ENCODE peak calls at places on chromosomes 13 and 19, in four cellular contexts. M is A549, D is HepG2, Y is H1. Z is an unnamed sample.
A peak's percentile ranks its signal among the peaks of the same experiment; 100 is the strongest.

GRCh38 chr13:46296920-46297319 is 85.2 kb downstream of the LRRC63 start:
- DNase-seq in M (peak; percentile 30), Y (no peak), D (no peak), Z (peak; percentile 9)

GRCh38 chr19:16381756-16382401 is 57.3 kb downstream of the KLF2 start:
- DNase-seq in D (no peak), M (no peak), Y (no peak), Z (no peak)

GRCh38 chr19:55358943-55359908 is 3.8 kb downstream of the GARIN5B start:
- DNase-seq in Y (no peak), M (no peak), D (no peak), Z (no peak)

GRCh38 chr19:29945433-29945832 is 3.4 kb downstream of the URI1 start:
- DNase-seq in M (no peak), D (no peak), Y (no peak), Z (no peak)

GRCh38 chr19:49997709-49998108 is 27.5 kb downstream of the VRK3 start:
- DNase-seq in M (peak; percentile 76), Y (no peak), D (peak; percentile 56), Z (peak; percentile 79)

GRCh38 chr19:6138066-6138465 is 2.6 kb downstream of the ACSBG2 start:
- DNase-seq in Y (no peak), M (no peak), D (no peak), Z (no peak)

GRCh38 chr19:44851427-44851826 is 5.3 kb downstream of the NECTIN2 start:
- DNase-seq in Y (no peak), M (no peak), D (no peak), Z (no peak)

GRCh38 chr13:49292742-49293498 is 45.2 kb downstream of the CDADC1 start:
- DNase-seq in D (no peak), M (no peak), Y (no peak), Z (peak; percentile 26)

GRCh38 chr13:113941571-113942191 is 32.2 kb downstream of the C13orf46 start:
- DNase-seq in D (no peak), M (no peak), Y (no peak), Z (no peak)

GRCh38 chr19:16398530-16399241 is 73.1 kb downstream of the EPS15L1 start:
- DNase-seq in Y (no peak), D (no peak), M (no peak), Z (no peak)

GRCh38 chr19:19661675-19662251 is 1.7 kb downstream of the ATP13A1 start:
- DNase-seq in Y (no peak), D (peak; percentile 66), M (no peak), Z (peak; percentile 32)

GRCh38 chr13:106348032-106348431 is 187.4 kb downstream of the EFNB2 start:
- DNase-seq in M (peak; percentile 1), D (no peak), Y (no peak), Z (no peak)

GRCh38 chr19:2923510-2923909 is 21.3 kb downstream of the ZNF77 start:
- DNase-seq in Y (no peak), M (no peak), D (peak; percentile 21), Z (no peak)

GRCh38 chr19:16232127-16232526 is 34.4 kb downstream of the AP1M1 start:
- DNase-seq in Y (no peak), M (no peak), D (no peak), Z (no peak)

GRCh38 chr19:46963093-46963734 is 56.4 kb upstream of the NPAS1 start:
- DNase-seq in M (no peak), Y (no peak), D (no peak), Z (no peak)

GRCh38 chr19:15782211-15782610 is 5.2 kb upstream of the OR10H5 start:
- DNase-seq in D (no peak), Y (no peak), M (no peak), Z (peak; percentile 18)

GRCh38 chr19:2246801-2247361 is 2.2 kb upstream of the AMH start:
- DNase-seq in D (no peak), M (peak; percentile 58), Y (no peak), Z (no peak)

GRCh38 chr19:45952691-45953505 is 20.8 kb downstream of the NOVA2 start:
- DNase-seq in Y (peak; percentile 81), M (peak; percentile 89), D (no peak), Z (peak; percentile 88)
- TF ChIP-seq PHF8 in Y (peak; percentile 8), M (no peak), D (no peak), Z (no peak)

GRCh38 chr13:29924482-29924884 is 74.1 kb upstream of the UBL3 start:
- DNase-seq in M (peak; percentile 64), D (peak; percentile 44), Y (no peak), Z (no peak)

GRCh38 chr13:29924951-29925350 is 74.5 kb upstream of the UBL3 start:
- DNase-seq in Y (no peak), D (no peak), M (no peak), Z (no peak)

GRCh38 chr13:29926077-29926476 is 75.7 kb upstream of the UBL3 start:
- DNase-seq in D (no peak), M (no peak), Y (no peak), Z (no peak)

GRCh38 chr13:29923554-29924481 is 73.4 kb upstream of the UBL3 start:
- DNase-seq in D (peak; percentile 99), M (peak; percentile 98), Y (peak; percentile 77), Z (peak; percentile 61)

GRCh38 chr13:29925457-29925856 is 75.0 kb upstream of the UBL3 start:
- DNase-seq in Y (no peak), D (peak; percentile 89), M (peak; percentile 87), Z (no peak)
- TF ChIP-seq HDAC2 in Y (no peak), D (no peak), M (no peak), Z (no peak)

GRCh38 chr13:97440598-97440997 is 6.6 kb downstream of the RAP2A start:
- DNase-seq in Y (no peak), D (no peak), M (no peak), Z (no peak)

GRCh38 chr13:97441414-97441813 is 7.4 kb downstream of the RAP2A start:
- DNase-seq in Y (no peak), M (no peak), D (no peak), Z (no peak)

GRCh38 chr13:97448503-97449251 is 14.7 kb downstream of the RAP2A start:
- DNase-seq in D (no peak), M (no peak), Y (no peak), Z (no peak)

GRCh38 chr13:97445504-97446187 is 11.7 kb downstream of the RAP2A start:
- DNase-seq in D (no peak), M (no peak), Y (no peak), Z (no peak)

GRCh38 chr13:97446448-97446847 is 12.5 kb downstream of the RAP2A start:
- DNase-seq in Y (no peak), D (no peak), M (no peak), Z (no peak)
- TF ChIP-seq PHF8 in Y (no peak), D (no peak), M (no peak), Z (no peak)

GRCh38 chr19:43763473-43763939 is 8.7 kb upstream of the SMG9 start:
- DNase-seq in Y (no peak), M (no peak), D (no peak), Z (no peak)
- TF ChIP-seq HDAC2 in Y (no peak), M (no peak), D (no peak), Z (no peak)

GRCh38 chr13:99953138-99953755 is 18.3 kb downstream of the ZIC5 start:
- DNase-seq in D (no peak), Y (no peak), M (no peak), Z (no peak)

GRCh38 chr13:99947666-99948065 is 23.9 kb downstream of the ZIC5 start:
- DNase-seq in Y (no peak), D (no peak), M (no peak), Z (no peak)

GRCh38 chr13:99949657-99950413 is 21.7 kb downstream of the ZIC5 start:
- DNase-seq in D (no peak), Y (no peak), M (no peak), Z (no peak)

GRCh38 chr13:99948411-99948810 is 23.2 kb downstream of the ZIC5 start:
- DNase-seq in M (no peak), Y (no peak), D (no peak), Z (no peak)

DNA sequence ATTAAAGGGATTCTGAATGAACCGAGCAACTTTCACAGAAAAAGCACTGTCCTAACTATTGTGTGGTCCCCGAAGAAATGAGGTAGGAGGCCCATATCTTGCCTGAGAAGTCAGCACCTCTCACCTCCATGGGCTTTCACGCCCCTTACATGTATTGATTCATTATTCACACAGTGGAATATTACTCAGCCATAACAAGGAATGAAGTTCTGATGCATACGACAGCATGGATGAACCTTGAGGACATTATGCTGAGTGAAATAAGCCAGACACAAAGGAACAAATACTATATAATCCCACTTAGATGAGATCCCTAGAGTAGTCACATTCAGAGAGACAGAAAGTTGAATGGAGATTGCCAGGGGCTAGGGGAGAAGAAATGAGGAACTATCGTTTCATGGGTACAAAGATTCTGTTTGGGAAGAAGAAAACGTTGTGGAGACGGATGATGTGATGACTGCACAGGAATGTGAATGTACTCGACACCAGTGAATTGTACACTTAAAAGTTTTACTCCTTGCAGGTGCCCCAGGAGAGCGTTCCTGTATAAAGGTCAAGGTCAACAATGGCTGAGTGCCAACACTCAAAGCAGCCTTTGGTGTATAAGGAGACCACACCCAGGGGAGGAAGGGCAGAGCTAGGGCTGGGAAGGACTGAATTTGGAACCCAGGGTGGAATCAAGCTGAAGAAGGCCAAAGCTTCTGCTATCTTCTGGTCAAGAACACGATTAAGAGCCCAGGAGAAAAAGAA is 22.5 kb downstream of the ZIC5 start:
- DNase-seq in D (no peak), Y (no peak), M (no peak), Z (no peak)
- TF ChIP-seq PHF8 in D (no peak), Y (no peak), M (no peak), Z (no peak)

GRCh38 chr13:40613954-40614353 is 52.5 kb downstream of the FOXO1 start:
- DNase-seq in M (no peak), Y (no peak), D (no peak), Z (no peak)

GRCh38 chr13:40611635-40612422 is 54.6 kb downstream of the FOXO1 start:
- DNase-seq in M (no peak), D (no peak), Y (no peak), Z (no peak)

GRCh38 chr13:40615619-40616018 is 50.8 kb downstream of the FOXO1 start:
- DNase-seq in M (no peak), Y (no peak), D (no peak), Z (no peak)

GRCh38 chr13:40611004-40611403 is 55.4 kb downstream of the FOXO1 start:
- DNase-seq in D (no peak), M (no peak), Y (no peak), Z (no peak)

GRCh38 chr13:40613192-40613818 is 53.1 kb downstream of the FOXO1 start:
- DNase-seq in M (no peak), D (no peak), Y (no peak), Z (no peak)
- TF ChIP-seq HDAC2 in M (no peak), D (no peak), Y (no peak), Z (no peak)

GRCh38 chr13:41049480-41049879 is 11.8 kb upstream of the WBP4 start:
- DNase-seq in Y (no peak), M (no peak), D (no peak), Z (no peak)
- TF ChIP-seq PHF8 in Y (no peak), M (no peak), D (no peak), Z (no peak)